ENCODE peak calls at places on chromosomes 7 and 10, in ten cellular contexts. V is GM23248; J is testis; N is RWPE1; L is NCI-H460; I is NCI-H1092; B is cardiac muscle cell; F is activated CD4-positive, alpha-beta T cell treated with anti-CD3 and anti-CD28 coated beads for 4 hours; C is right cardiac atrium; Q is IMR-90. D is an unnamed sample.

GRCh38 chr10:5283305-5284158 is 81.2 kb upstream of the UCN3 start:
- DNase-seq in Q (peak), N (peak), L (peak), J (peak), C (peak), I (peak), B (peak), V (peak), F (peak), D (peak)

GRCh38 chr7:68176974-68177373 is 1180.3 kb downstream of the TYW1 start:
- DNase-seq in J (peak), N (peak), B (peak), L (peak), I (peak), C (no peak), F (no peak), Q (peak), V (peak), D (peak)

GRCh38 chr7:6166443-6166871 is 106.0 kb downstream of the CYTH3 start:
- DNase-seq in Q (no peak), F (no peak), J (no peak), V (no peak), N (no peak), C (peak), I (no peak), L (no peak), B (no peak), D (no peak)

GRCh38 chr7:44075296-44076075 is 6.8 kb downstream of the POLM start:
- DNase-seq in J (no peak), N (no peak), F (no peak), L (no peak), Q (no peak), I (no peak), V (no peak), B (no peak), C (no peak), D (no peak)

GRCh38 chr7:11185179-11185578 is 211.5 kb downstream of the PHF14 start:
- DNase-seq in C (no peak), B (no peak), I (no peak), F (no peak), N (no peak), Q (peak), J (no peak), L (no peak), V (peak), D (no peak)

GRCh38 chr10:88463811-88464210 is 119.3 kb downstream of the RNLS start:
- DNase-seq in L (no peak), N (no peak), I (no peak), F (no peak), C (no peak), V (no peak), J (no peak), B (no peak), Q (no peak), D (no peak)

GRCh38 chr7:133691727-133692450 is 435.3 kb upstream of the LRGUK start:
- DNase-seq in N (no peak), B (no peak), J (no peak), V (peak), C (no peak), Q (peak), F (no peak), L (no peak), I (no peak), D (no peak)

GRCh38 chr10:132713421-132714095 is 72.4 kb downstream of the NKX6-2 start:
- DNase-seq in N (no peak), B (no peak), F (no peak), V (no peak), Q (no peak), C (peak), L (no peak), J (no peak), I (no peak), D (no peak)

GRCh38 chr10:113620486-113620885 is 43.4 kb downstream of the NRAP start:
- DNase-seq in C (no peak), L (no peak), V (no peak), I (peak), F (no peak), N (no peak), B (no peak), Q (no peak), J (no peak), D (no peak)

GRCh38 chr10:1137499-1138163 is 81.4 kb downstream of the WDR37 start:
- DNase-seq in N (no peak), J (no peak), I (no peak), F (no peak), L (no peak), C (no peak), V (no peak), Q (no peak), B (no peak), D (no peak)

GRCh38 chr10:102612964-102613275 is 31.4 kb upstream of the TRIM8 start:
- DNase-seq in B (no peak), Q (no peak), V (no peak), J (no peak), N (no peak), F (peak), L (no peak), I (no peak), C (no peak), D (no peak)

D was measured in LHCN-M2.